ENCODE peak calls at places on chromosomes 12 and 14, in five cellular contexts. V, H, N, K and Z are unnamed samples.

GRCh38 chr14:104392396-104393198 is 187.0 kb upstream of the C14orf180 start:
- DNase-seq in V (no peak), H (no peak), N (no peak), K (peak), Z (no peak)

GRCh38 chr12:104132351-104132956 is 5.6 kb downstream of the NFYB start:
- DNase-seq in V (no peak), H (no peak), N (no peak), K (peak), Z (no peak)

GRCh38 chr12:69633061-69633460 is 22.4 kb upstream of the LRRC10 start:
- DNase-seq in V (no peak), H (peak), N (peak), K (no peak), Z (no peak)

GRCh38 chr12:22729898-22730443 is 105.0 kb downstream of the ETNK1 start:
- DNase-seq in V (no peak), H (no peak), N (peak), K (no peak), Z (peak)

GRCh38 chr14:92362781-92363235 is 39.8 kb downstream of the SLC24A4 start:
- DNase-seq in V (no peak), H (no peak), N (peak), K (no peak), Z (no peak)

GRCh38 chr14:75372260-75372659 is 55.6 kb upstream of the JDP2 start:
- DNase-seq in V (no peak), H (peak), N (no peak), K (peak), Z (no peak)

GRCh38 chr12:123075591-123076171 is 75.2 kb downstream of the PITPNM2 start:
- DNase-seq in V (peak), H (no peak), N (no peak), K (no peak), Z (no peak)

GRCh38 chr12:46109343-46110219 is 119.2 kb upstream of the SCAF11 start:
- DNase-seq in V (no peak), H (no peak), N (no peak), K (no peak), Z (no peak)

GRCh38 chr12:65470261-65470660 is 191.8 kb downstream of the MSRB3 start:
- DNase-seq in V (no peak), H (no peak), N (peak), K (no peak), Z (no peak)

GRCh38 chr12:85559534-85559933 is 276.7 kb downstream of the RASSF9 start:
- DNase-seq in V (no peak), H (no peak), N (no peak), K (no peak), Z (no peak)

GRCh38 chr12:92463171-92463570 is 239.6 kb upstream of the PLEKHG7 start:
- DNase-seq in V (no peak), H (no peak), N (no peak), K (no peak), Z (no peak)

GRCh38 chr12:85273411-85274075 is 6.5 kb upstream of the ALX1 start:
- DNase-seq in V (no peak), H (no peak), N (no peak), K (no peak), Z (no peak)

GRCh38 chr14:81386379-81386778 is 13.7 kb downstream of the STON2 start:
- DNase-seq in V (no peak), H (peak), N (no peak), K (no peak), Z (no peak)

GRCh38 chr14:105563347-105563737 is 37.0 kb downstream of the TMEM121 start:
- DNase-seq in V (no peak), H (no peak), N (no peak), K (no peak), Z (no peak)

GRCh38 chr12:101570022-101570421 is 24.7 kb upstream of the MYBPC1 start:
- DNase-seq in V (peak), H (peak), N (peak), K (no peak), Z (peak)

GRCh38 chr12:20368653-20369163 is 371 bp downstream of the PDE3A start:
- DNase-seq in V (peak), H (peak), N (peak), K (peak), Z (peak)

GRCh38 chr12:7346571-7347225 is 42.8 kb downstream of the ACSM4 start:
- DNase-seq in V (no peak), H (no peak), N (peak), K (no peak), Z (peak)

GRCh38 chr12:79778802-79779201 is 88.0 kb upstream of the PAWR start:
- DNase-seq in V (no peak), H (no peak), N (no peak), K (no peak), Z (no peak)

GRCh38 chr14:95291859-95292542 is 27.7 kb downstream of the CLMN start:
- DNase-seq in V (peak), H (peak), N (peak), K (peak), Z (peak)

GRCh38 chr12:4134434-4134762 is 139.2 kb upstream of the CCND2 start:
- DNase-seq in V (no peak), H (no peak), N (no peak), K (no peak), Z (peak)

GRCh38 chr12:50222275-50222783 is 55.2 kb upstream of the CERS5 start:
- DNase-seq in V (peak), H (peak), N (peak), K (peak), Z (peak)